ENCODE peak calls at places on chromosome 2, in five cellular contexts. A is dorsolateral prefrontal cortex; V is A549; N is hepatocyte; K is CD8-positive, alpha-beta T cell. F is an unnamed sample.

GRCh38 chr2:15949126-15949525 is 8.8 kb downstream of the MYCN start:
- DNase-seq in A (no peak), V (no peak), N (no peak), K (no peak), F (no peak)

GRCh38 chr2:182761903-182762302 is 45.8 kb downstream of the DNAJC10 start:
- DNase-seq in A (no peak), V (no peak), N (no peak), K (no peak), F (no peak)

GRCh38 chr2:119383410-119384140 is 16.8 kb downstream of the DBI start:
- DNase-seq in A (no peak), V (no peak), N (peak), K (no peak), F (no peak)

GRCh38 chr2:173264603-173265366 is 89.9 kb upstream of the CDCA7 start:
- DNase-seq in A (no peak), V (no peak), N (no peak), K (peak), F (no peak)

GRCh38 chr2:17800219-17800618 is 16.0 kb upstream of the MSGN1 start:
- DNase-seq in A (no peak), V (no peak), N (peak), K (no peak), F (no peak)

GRCh38 chr2:100603945-100604633 is 41.3 kb downstream of the PDCL3 start:
- DNase-seq in A (no peak), V (no peak), N (no peak), K (no peak), F (no peak)

GRCh38 chr2:151374426-151374825 is 17.0 kb downstream of the TNFAIP6 start:
- DNase-seq in A (no peak), V (peak), N (no peak), K (no peak), F (no peak)

GRCh38 chr2:86747708-86748627 is 27.9 kb downstream of the RMND5A start:
- DNase-seq in A (peak), V (peak), N (peak), K (no peak), F (no peak)

GRCh38 chr2:45169339-45170190 is 160.3 kb upstream of the SIX2 start:
- DNase-seq in A (no peak), V (peak), N (peak), K (peak), F (no peak)

GRCh38 chr2:116456429-116456828 is 1358.1 kb upstream of the DDX18 start:
- DNase-seq in A (no peak), V (no peak), N (no peak), K (no peak), F (no peak)

GRCh38 chr2:171529914-171530313 is 7.6 kb downstream of the CYBRD1 start:
- DNase-seq in A (no peak), V (peak), N (no peak), K (no peak), F (no peak)

GRCh38 chr2:149561309-149561926 is 26.2 kb downstream of the MMADHC start:
- DNase-seq in A (no peak), V (peak), N (peak), K (no peak), F (no peak)

GRCh38 chr2:169664978-169665930 is 29.0 kb downstream of the CFAP210 start:
- DNase-seq in A (no peak), V (no peak), N (no peak), K (no peak), F (no peak)

GRCh38 chr2:137192366-137193315 is 427.3 kb downstream of the THSD7B start:
- DNase-seq in A (no peak), V (peak), N (peak), K (no peak), F (no peak)

GRCh38 chr2:206452242-206452641 is 8.9 kb downstream of the ADAM23 start:
- DNase-seq in A (no peak), V (no peak), N (no peak), K (no peak), F (no peak)

GRCh38 chr2:74188018-74188601 is 9.4 kb upstream of the MOB1A start:
- DNase-seq in A (no peak), V (peak), N (peak), K (no peak), F (no peak)

GRCh38 chr2:110101911-110102774 is 13.5 kb downstream of the MALL start:
- DNase-seq in A (no peak), V (peak), N (no peak), K (peak), F (no peak)

GRCh38 chr2:25844089-25844488 is 34.2 kb downstream of the ASXL2 start:
- DNase-seq in A (no peak), V (no peak), N (no peak), K (no peak), F (no peak)

DNA sequence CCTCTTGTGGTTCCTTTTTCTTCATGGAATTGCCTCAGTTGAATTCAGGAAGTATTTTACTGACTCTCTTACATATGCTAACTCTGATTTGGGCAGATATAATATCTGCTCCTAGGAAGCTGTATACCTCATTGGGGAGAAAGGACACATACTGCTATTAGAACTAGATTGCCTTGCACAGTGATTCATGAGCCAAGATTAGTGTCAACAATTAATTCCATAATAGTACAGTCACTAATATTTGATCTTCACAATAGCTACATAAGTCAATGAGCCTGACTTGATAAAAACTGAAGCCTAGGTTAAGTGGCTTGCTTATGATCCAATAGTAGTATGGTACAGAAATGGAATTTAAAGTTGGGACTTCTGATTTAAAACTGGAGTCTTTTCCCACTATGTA is 127.6 kb downstream of the ETAA1 start:
- DNase-seq in A (no peak), V (no peak), N (no peak), K (no peak), F (no peak)
- H3K27ac ChIP-seq in A (no peak), V (no peak), N (peak), K (no peak), F (no peak)

GRCh38 chr2:222862915-222863544 is 2.2 kb downstream of the ACSL3 start:
- DNase-seq in A (no peak), V (no peak), N (no peak), K (no peak), F (no peak)
- H3K27ac ChIP-seq in A (peak), V (peak), N (peak), K (no peak), F (no peak)

DNA sequence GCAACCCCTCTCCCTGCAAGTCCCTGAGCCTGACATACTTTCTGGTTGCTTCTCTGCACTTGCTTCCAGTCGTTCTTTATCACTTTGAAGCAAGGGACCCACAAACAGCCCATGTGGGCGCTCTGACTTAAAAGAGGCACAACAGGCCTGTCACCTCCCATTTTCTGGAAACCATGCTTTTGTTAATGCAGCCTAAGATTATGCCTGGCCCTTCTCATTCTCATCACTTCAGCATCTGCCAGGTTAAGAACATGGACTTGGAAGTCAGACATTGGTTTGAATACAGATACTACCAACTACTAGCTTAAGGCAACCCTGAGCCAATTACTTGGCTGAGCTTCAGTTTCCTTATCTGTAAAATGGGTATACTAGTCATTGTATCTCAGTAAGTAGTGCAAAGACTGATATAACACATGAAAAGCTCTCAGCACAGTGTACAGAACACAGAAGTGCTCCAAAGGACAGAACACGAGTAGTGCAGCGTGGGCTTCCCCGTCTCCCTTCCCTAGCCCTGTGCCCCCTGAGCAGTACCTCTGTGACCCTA is 141.4 kb downstream of the TNS1 start:
- DNase-seq in A (no peak), V (no peak), N (no peak), K (no peak), F (no peak)
- H3K27ac ChIP-seq in A (no peak), V (no peak), N (no peak), K (no peak), F (no peak)

DNA sequence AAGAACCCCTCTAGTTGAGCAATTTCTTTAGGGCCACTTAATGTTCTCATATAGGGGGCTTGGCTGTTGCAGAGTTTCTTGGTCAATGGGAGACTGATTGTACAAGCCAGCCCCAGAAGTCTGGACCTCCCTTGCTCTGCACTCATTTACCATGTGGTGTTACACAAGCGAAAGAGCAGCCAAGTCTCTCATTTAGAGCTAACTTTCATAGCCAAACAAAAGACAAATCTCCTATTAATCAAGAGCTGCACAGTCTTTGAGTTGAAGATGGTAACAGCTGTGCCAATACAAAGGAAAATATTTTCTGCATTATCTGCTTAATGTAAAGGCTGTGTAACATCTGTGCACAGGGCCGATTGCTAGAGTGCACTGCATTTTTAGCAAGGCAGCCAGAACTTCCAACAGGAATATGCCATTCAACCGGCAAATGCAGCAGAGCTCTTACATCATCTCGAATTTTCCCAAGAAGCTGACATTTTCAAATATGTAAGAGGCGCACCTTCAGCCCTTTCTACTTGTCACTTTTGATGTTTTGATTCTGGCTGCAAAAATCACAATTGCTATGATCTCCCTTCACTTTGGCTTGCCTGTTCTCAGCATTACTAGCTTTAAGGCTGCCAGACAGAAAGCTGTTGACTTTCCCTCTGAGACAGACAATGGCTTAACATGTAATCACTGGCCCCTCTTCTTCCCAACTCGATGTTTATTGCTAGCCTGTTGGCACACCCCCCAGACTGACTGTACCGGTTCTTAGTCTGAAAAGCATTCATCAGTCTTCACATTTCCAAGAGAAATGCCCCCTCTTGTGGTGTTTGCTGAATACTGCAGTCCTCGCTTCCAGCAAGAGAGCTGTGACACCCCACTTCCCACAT is 96.9 kb upstream of the TANK start:
- DNase-seq in A (peak), V (peak), N (peak), K (peak), F (peak)
- H3K27ac ChIP-seq in A (no peak), V (peak), N (no peak), K (no peak), F (peak)